ENCODE peak calls at places on chromosomes 3 and 15, in five cellular contexts. L is cardiac fibroblast, A is aorta, N is germinal center, H is ovary. J is an unnamed sample.
A peak's percentile ranks its signal among the peaks of the same experiment; 100 is the strongest.

GRCh38 chr15:65054333-65055200 is 9.4 kb downstream of the SLC51B start:
- DNase-seq in L (peak; percentile 76), A (peak; percentile 91), N (peak; percentile 78), H (peak; percentile 66), J (peak; percentile 82)

GRCh38 chr15:85744636-85745422 is 49.9 kb downstream of the KLHL25 start:
- DNase-seq in L (no peak), A (no peak), N (no peak), H (no peak), J (no peak)

GRCh38 chr3:144162042-144162441 is 190.4 kb downstream of the DIPK2A start:
- DNase-seq in L (peak; percentile 95), A (no peak), N (no peak), H (no peak), J (no peak)

GRCh38 chr3:46386206-46386605 is 15.5 kb downstream of the CCR5 start:
- DNase-seq in L (peak; percentile 72), A (no peak), N (no peak), H (no peak), J (no peak)

GRCh38 chr3:47394867-47395266 is 14.0 kb downstream of the PTPN23 start:
- DNase-seq in L (peak; percentile 12), A (no peak), N (no peak), H (no peak), J (no peak)

GRCh38 chr3:32276279-32276841 is 37.9 kb downstream of the CMTM8 start:
- DNase-seq in L (peak; percentile 72), A (no peak), N (no peak), H (no peak), J (no peak)

GRCh38 chr3:46656778-46657556 is 36.5 kb downstream of the ALS2CL start:
- DNase-seq in L (no peak), A (no peak), N (no peak), H (no peak), J (no peak)

GRCh38 chr3:113132571-113132996 is 78.8 kb upstream of the BOC start:
- DNase-seq in L (peak; percentile 14), A (no peak), N (no peak), H (no peak), J (no peak)

GRCh38 chr3:102053375-102053989 is 204.2 kb downstream of the NFKBIZ start:
- DNase-seq in L (peak; percentile 89), A (no peak), N (no peak), H (no peak), J (no peak)

GRCh38 chr3:71545330-71545729 is 38.2 kb downstream of the FOXP1 start:
- DNase-seq in L (no peak), A (no peak), N (no peak), H (no peak), J (no peak)

GRCh38 chr15:35000511-35000910 is 12.4 kb upstream of the ZNF770 start:
- DNase-seq in L (peak; percentile 96), A (no peak), N (no peak), H (no peak), J (no peak)

GRCh38 chr3:134294302-134294925 is 43.8 kb upstream of the RYK start:
- DNase-seq in L (no peak), A (no peak), N (no peak), H (no peak), J (no peak)

GRCh38 chr3:13598926-13599886 is 50.3 kb downstream of the FBLN2 start:
- DNase-seq in L (no peak), A (peak; percentile 68), N (no peak), H (no peak), J (no peak)

GRCh38 chr3:186888569-186888968 is 41.8 kb upstream of the ST6GAL1 start:
- DNase-seq in L (no peak), A (no peak), N (no peak), H (no peak), J (peak; percentile 99)

GRCh38 chr15:25798207-25798931 is 64.8 kb downstream of the ATP10A start:
- DNase-seq in L (no peak), A (peak; percentile 58), N (no peak), H (no peak), J (no peak)

GRCh38 chr3:64621726-64622400 is 65.9 kb downstream of the ADAMTS9 start:
- DNase-seq in L (no peak), A (no peak), N (no peak), H (no peak), J (no peak)

GRCh38 chr15:62165029-62165792 is at the start of gene C2CD4B:
- DNase-seq in L (peak; percentile 39), A (peak; percentile 82), N (peak; percentile 30), H (no peak), J (peak; percentile 52)

GRCh38 chr3:65894679-65895078 is 144.0 kb downstream of the MAGI1 start:
- DNase-seq in L (peak; percentile 86), A (no peak), N (no peak), H (no peak), J (no peak)

GRCh38 chr3:61847784-61848462 is 286.6 kb downstream of the PTPRG start:
- DNase-seq in L (peak; percentile 61), A (no peak), N (no peak), H (peak; percentile 75), J (peak; percentile 39)

GRCh38 chr15:67521770-67522568 is 1.0 kb downstream of the C15orf61 start:
- DNase-seq in L (peak; percentile 65), A (no peak), N (no peak), H (no peak), J (peak; percentile 32)

GRCh38 chr3:149705416-149705815 is 46.9 kb downstream of the COMMD2 start:
- DNase-seq in L (no peak), A (no peak), N (no peak), H (no peak), J (no peak)

J was measured in HAP-1.